ENCODE peak calls at places on chromosome 9, in five cellular contexts. S is GM20000, Q is mammary epithelial cell, X is hippocampal formation, V is endothelial cell. N is an unnamed sample.

GRCh38 chr9:134708672-134709038 is 67.1 kb downstream of the COL5A1 start:
- DNase-seq in Q (no peak), S (no peak), X (no peak), V (no peak), N (no peak)

GRCh38 chr9:135908334-135909204 is 1.2 kb upstream of the CAMSAP1 start:
- DNase-seq in X (no peak), S (no peak), V (no peak), Q (no peak), N (no peak)

GRCh38 chr9:95092321-95093072 is 225.0 kb downstream of the FANCC start:
- DNase-seq in Q (peak), S (no peak), X (no peak), V (no peak), N (no peak)

GRCh38 chr9:114017741-114018715 is 60.1 kb downstream of the AMBP start:
- DNase-seq in X (no peak), S (no peak), Q (no peak), V (peak), N (no peak)

GRCh38 chr9:129665814-129666511 is 516 bp downstream of the PRRX2 start:
- DNase-seq in S (peak), V (no peak), Q (no peak), X (no peak), N (no peak)

GRCh38 chr9:131100445-131100844 is 4.1 kb downstream of the AIF1L start:
- DNase-seq in Q (no peak), V (no peak), X (no peak), S (no peak), N (no peak)

GRCh38 chr9:24936117-24936516 is 390.4 kb upstream of the IZUMO3 start:
- DNase-seq in S (no peak), Q (no peak), X (no peak), V (no peak), N (no peak)

GRCh38 chr9:38308136-38308535 is 84.4 kb upstream of the ALDH1B1 start:
- DNase-seq in X (no peak), V (no peak), S (no peak), Q (no peak), N (no peak)

GRCh38 chr9:71741841-71742648 is 26.3 kb downstream of the CEMIP2 start:
- DNase-seq in V (no peak), X (no peak), S (no peak), Q (no peak), N (peak)

GRCh38 chr9:2764371-2764770 is 47.1 kb downstream of the KCNV2 start:
- DNase-seq in Q (no peak), V (no peak), X (no peak), S (peak), N (no peak)

GRCh38 chr9:17031546-17031945 is 103.3 kb upstream of the CNTLN start:
- DNase-seq in Q (no peak), S (no peak), V (no peak), X (peak), N (no peak)

GRCh38 chr9:94819161-94819677 is 92.7 kb downstream of the AOPEP start:
- DNase-seq in X (no peak), V (no peak), Q (no peak), S (no peak), N (no peak)

GRCh38 chr9:33082538-33083326 is 6.3 kb upstream of the SMU1 start:
- DNase-seq in S (no peak), V (no peak), Q (peak), X (no peak), N (no peak)

GRCh38 chr9:18888241-18888794 is 144.7 kb downstream of the SAXO1 start:
- DNase-seq in Q (no peak), V (no peak), S (no peak), X (no peak), N (no peak)

GRCh38 chr9:69120380-69121154 is 53.5 kb upstream of the TJP2 start:
- DNase-seq in X (no peak), S (peak), V (peak), Q (peak), N (no peak)

GRCh38 chr9:13721481-13722235 is 442.2 kb upstream of the MPDZ start:
- DNase-seq in S (no peak), X (no peak), V (no peak), Q (no peak), N (no peak)

GRCh38 chr9:132283165-132283564 is 71.6 kb downstream of the SETX start:
- DNase-seq in S (peak), V (no peak), X (no peak), Q (no peak), N (no peak)

GRCh38 chr9:76905984-76906861 is at the start of gene PRUNE2:
- DNase-seq in Q (peak), X (peak), V (peak), S (peak), N (peak)

GRCh38 chr9:119961774-119962408 is 592.7 kb upstream of the BRINP1 start:
- DNase-seq in V (peak), X (no peak), Q (no peak), S (peak), N (peak)

GRCh38 chr9:124183772-124184171 is 74.0 kb upstream of the NEK6 start:
- DNase-seq in S (no peak), Q (no peak), V (no peak), X (no peak), N (no peak)

GRCh38 chr9:29129763-29130162 is 1556.5 kb upstream of the C9orf72 start:
- DNase-seq in S (no peak), X (no peak), V (no peak), Q (peak), N (no peak)

GRCh38 chr9:105291938-105292337 is 47.5 kb downstream of the SLC44A1 start:
- DNase-seq in S (no peak), V (no peak), X (no peak), Q (no peak), N (no peak)

GRCh38 chr9:85223506-85224108 is 518.1 kb downstream of the AGTPBP1 start:
- DNase-seq in S (no peak), Q (peak), X (no peak), V (no peak), N (no peak)

GRCh38 chr9:70113403-70114022 is 69.9 kb downstream of the MAMDC2 start:
- DNase-seq in X (no peak), V (peak), S (peak), Q (no peak), N (peak)

GRCh38 chr9:8821910-8822666 is 1022.5 kb upstream of the DMAC1 start:
- DNase-seq in Q (no peak), V (no peak), X (no peak), S (no peak), N (no peak)

GRCh38 chr9:133842721-133843227 is 104.6 kb upstream of the SARDH start:
- DNase-seq in S (no peak), X (no peak), Q (no peak), V (no peak), N (no peak)

GRCh38 chr9:70924905-70925547 is 196.4 kb downstream of the TRPM3 start:
- DNase-seq in V (peak), S (peak), Q (peak), X (peak), N (peak)

GRCh38 chr9:138115506-138115905 is 237.9 kb downstream of the CACNA1B start:
- DNase-seq in X (no peak), S (no peak), V (no peak), Q (no peak), N (no peak)

GRCh38 chr9:119609277-119609971 is 240.2 kb upstream of the BRINP1 start:
- DNase-seq in S (no peak), V (no peak), Q (no peak), X (no peak), N (no peak)

GRCh38 chr9:17578911-17579793 is at the start of gene SH3GL2:
- DNase-seq in V (peak), X (no peak), Q (peak), S (peak), N (no peak)

GRCh38 chr9:127899200-127899943 is at the start of gene ST6GALNAC6:
- DNase-seq in X (peak), Q (peak), V (peak), S (peak), N (peak)

GRCh38 chr9:13718539-13718938 is 439.0 kb upstream of the MPDZ start:
- DNase-seq in X (no peak), S (no peak), Q (peak), V (no peak), N (no peak)

GRCh38 chr9:22682536-22683392 is 236.1 kb downstream of the DMRTA1 start:
- DNase-seq in V (no peak), S (no peak), Q (peak), X (no peak), N (no peak)

GRCh38 chr9:87141124-87141523 is 193.8 kb upstream of the GAS1 start:
- DNase-seq in V (no peak), Q (no peak), S (no peak), X (no peak), N (no peak)

GRCh38 chr9:95157491-95158151 is 159.9 kb downstream of the FANCC start:
- DNase-seq in Q (peak), S (peak), X (peak), V (no peak), N (no peak)

GRCh38 chr9:122158202-122158601 is 1.4 kb downstream of the NDUFA8 start:
- DNase-seq in Q (peak), V (peak), S (peak), X (no peak), N (peak)

GRCh38 chr9:79353856-79354520 is 217.8 kb upstream of the TLE4 start:
- DNase-seq in S (no peak), X (no peak), Q (no peak), V (no peak), N (no peak)